ENCODE peak calls at places on chromosomes 13 and 19, in nine cellular contexts. Z is heart left ventricle, P is uterus, U is OCI-LY7, O is heart right ventricle, X is suprapubic skin, M is MM.1S, N is A549, J is sigmoid colon. H is an unnamed sample.

GRCh38 chr19:36008336-36008978 is at the start of gene SYNE4:
- DNase-seq in Z (no peak), P (no peak), U (no peak), O (no peak), X (no peak), M (no peak), N (peak; percentile 36), J (peak; percentile 72), H (no peak)

GRCh38 chr13:44231786-44232516 is 141.7 kb upstream of the SERP2 start:
- DNase-seq in Z (no peak), P (peak; percentile 69), U (no peak), O (peak; percentile 27), X (peak; percentile 74), M (no peak), N (peak; percentile 96), J (peak; percentile 82), H (no peak)

GRCh38 chr19:31064486-31064885 is 284.8 kb downstream of the TSHZ3 start:
- DNase-seq in Z (no peak), P (no peak), U (no peak), O (no peak), X (no peak), M (no peak), N (no peak), J (no peak), H (no peak)

GRCh38 chr19:46287585-46287984 is 9.3 kb upstream of the HIF3A start:
- DNase-seq in Z (no peak), P (no peak), U (no peak), O (no peak), X (no peak), M (no peak), N (peak; percentile 52), J (no peak), H (no peak)

GRCh38 chr19:2798733-2799132 is 13.4 kb downstream of the THOP1 start:
- DNase-seq in Z (peak; percentile 69), P (no peak), U (no peak), O (peak; percentile 70), X (no peak), M (no peak), N (no peak), J (no peak), H (no peak)

GRCh38 chr13:21051675-21052074 is 9.7 kb downstream of the LATS2 start:
- DNase-seq in Z (no peak), P (no peak), U (no peak), O (no peak), X (no peak), M (no peak), N (no peak), J (no peak), H (no peak)

GRCh38 chr19:50203281-50204080 is at the start of gene MYH14:
- DNase-seq in Z (peak; percentile 87), P (peak; percentile 30), U (no peak), O (peak; percentile 85), X (peak; percentile 80), M (no peak), N (peak; percentile 95), J (peak; percentile 81), H (no peak)

GRCh38 chr13:28530729-28531194 is 35.8 kb upstream of the FLT1 start:
- DNase-seq in Z (no peak), P (no peak), U (no peak), O (no peak), X (no peak), M (no peak), N (no peak), J (no peak), H (no peak)

GRCh38 chr19:54164369-54165068 is 5.0 kb upstream of the LENG1 start:
- DNase-seq in Z (no peak), P (no peak), U (no peak), O (peak; percentile 84), X (no peak), M (no peak), N (peak; percentile 92), J (peak; percentile 85), H (peak; percentile 65)

GRCh38 chr19:50214699-50215543 is 11.5 kb downstream of the MYH14 start:
- DNase-seq in Z (no peak), P (no peak), U (no peak), O (no peak), X (peak; percentile 80), M (no peak), N (no peak), J (no peak), H (no peak)

DNA sequence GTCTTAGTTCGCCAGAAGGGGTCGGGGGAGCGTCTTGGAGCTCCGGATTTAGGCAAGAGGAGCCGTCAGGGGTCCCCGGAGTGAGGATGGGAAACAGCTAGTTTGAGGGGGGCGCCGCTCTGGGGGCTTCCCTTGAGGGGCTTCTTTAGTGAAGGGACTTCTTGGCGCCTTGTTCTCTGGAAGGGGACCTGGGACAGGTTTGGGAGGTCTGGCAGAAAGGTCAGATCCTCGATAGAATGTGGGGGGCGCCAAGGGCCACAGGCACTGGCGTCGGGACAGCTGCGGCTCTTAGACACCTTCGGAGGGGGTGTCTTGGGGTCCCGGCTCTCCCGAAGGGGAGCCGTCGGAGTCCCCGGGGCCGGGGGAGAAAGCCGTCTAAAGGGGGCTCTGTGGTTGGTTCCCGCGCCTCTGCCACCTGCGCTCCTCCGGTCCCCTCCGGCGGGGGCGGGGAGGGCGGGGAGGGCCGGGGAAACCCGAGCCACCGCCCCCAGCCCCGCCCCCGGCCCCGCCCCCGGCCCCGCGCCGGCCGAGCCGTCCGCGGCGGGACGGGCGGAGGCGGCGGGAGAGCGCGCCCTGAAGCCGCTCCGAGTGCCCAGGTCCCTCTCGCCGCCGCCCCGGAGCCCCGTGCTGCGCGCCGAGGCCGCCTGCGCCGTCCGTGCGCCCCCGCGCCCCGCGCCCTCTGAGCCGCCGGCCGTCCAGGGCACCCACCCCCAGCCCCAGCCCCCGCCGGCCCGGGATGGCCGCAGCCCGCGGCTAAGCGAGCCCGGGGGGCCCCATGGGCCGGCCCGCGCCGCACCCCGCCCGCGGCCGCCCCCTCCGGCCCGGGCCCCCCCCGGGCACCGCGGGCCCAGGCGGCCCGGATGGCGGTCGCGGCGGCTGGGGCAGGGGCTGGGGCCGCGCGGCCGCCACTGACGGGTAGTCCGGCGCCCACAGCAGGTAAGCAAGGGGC is at the start of gene NRTN:
- DNase-seq in Z (no peak), P (no peak), U (peak; percentile 67), O (no peak), X (no peak), M (peak; percentile 55), N (no peak), J (peak; percentile 71), H (peak; percentile 46)
- H3K4me3 ChIP-seq in Z (peak within 1 kb of the TSS; percentile 42), P (no peak within 1 kb of the TSS), U (peak within 1 kb of the TSS; percentile 55), O (peak within 1 kb of the TSS; percentile 48), X (peak within 1 kb of the TSS; percentile 36), M (peak within 1 kb of the TSS; percentile 60), N (peak within 1 kb of the TSS; percentile 43), J (peak within 1 kb of the TSS; percentile 55), H (peak within 1 kb of the TSS; percentile 75)

GRCh38 chr13:105969761-105970160 is 565.7 kb downstream of the EFNB2 start:
- DNase-seq in Z (no peak), P (no peak), U (no peak), O (no peak), X (no peak), M (no peak), N (peak; percentile 61), J (no peak), H (no peak)

GRCh38 chr13:105972306-105972721 is 563.1 kb downstream of the EFNB2 start:
- DNase-seq in Z (no peak), P (no peak), U (no peak), O (no peak), X (no peak), M (no peak), N (no peak), J (no peak), H (no peak)

GRCh38 chr13:105972811-105973590 is 562.5 kb downstream of the EFNB2 start:
- DNase-seq in Z (no peak), P (no peak), U (no peak), O (no peak), X (no peak), M (no peak), N (no peak), J (no peak), H (no peak)

GRCh38 chr13:105971312-105971711 is 564.1 kb downstream of the EFNB2 start:
- DNase-seq in Z (no peak), P (no peak), U (no peak), O (no peak), X (no peak), M (no peak), N (no peak), J (no peak), H (no peak)

DNA sequence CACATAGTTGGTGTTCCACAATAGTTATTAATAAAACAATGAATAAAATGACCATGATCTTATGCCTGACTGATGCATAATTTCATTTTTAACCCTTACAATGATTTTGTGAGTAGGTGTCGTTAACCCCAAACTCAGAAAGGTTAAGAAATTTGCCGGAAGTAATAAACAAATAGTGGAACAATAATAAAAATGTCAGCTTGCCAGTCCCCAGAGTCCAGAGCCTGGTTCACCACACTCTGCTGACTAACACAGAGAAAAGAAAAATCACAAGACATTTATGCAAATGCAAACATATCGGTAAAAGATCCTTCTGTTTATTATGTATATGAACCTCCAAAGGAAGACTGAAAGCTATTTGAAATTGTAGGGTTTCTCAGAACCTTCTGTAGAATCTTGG is 563.7 kb downstream of the EFNB2 start:
- DNase-seq in Z (no peak), P (no peak), U (no peak), O (no peak), X (no peak), M (no peak), N (no peak), J (no peak), H (no peak)
- H3K9me3 ChIP-seq in Z (no peaks in the 10 kb centered on the region), P (no peaks in the 10 kb centered on the region), U (no peaks in the 10 kb centered on the region), O (no peaks in the 10 kb centered on the region), X (no peaks in the 10 kb centered on the region), M (no peaks in the 10 kb centered on the region), N (no peaks in the 10 kb centered on the region), J (no peaks in the 10 kb centered on the region), H (no peaks in the 10 kb centered on the region)

DNA sequence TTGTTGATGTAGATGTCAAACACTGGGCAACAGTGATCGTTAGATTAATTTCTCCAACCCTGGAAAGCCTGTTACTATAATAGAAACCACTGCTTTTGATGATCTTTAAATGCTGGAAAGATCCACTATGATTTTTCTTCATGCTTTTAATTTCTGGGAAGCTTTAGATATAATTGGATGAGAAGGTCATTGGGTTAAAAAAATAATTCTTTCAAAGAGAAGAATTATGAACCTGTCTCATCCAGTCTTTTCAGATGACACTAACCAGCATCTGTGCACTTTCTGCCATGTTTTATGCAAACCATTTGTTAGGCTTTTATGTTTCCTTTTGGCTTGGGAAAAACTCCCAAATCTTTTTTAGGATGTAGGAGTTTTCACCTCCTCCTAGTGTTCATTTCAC is 49.4 kb downstream of the B3GLCT start:
- DNase-seq in Z (no peak), P (no peak), U (no peak), O (no peak), X (no peak), M (no peak), N (no peak), J (no peak), H (no peak)
- H3K4me1 ChIP-seq in Z (no peaks in the 10 kb centered on the region), P (peaks cover 4% of the 10 kb centered on the region), U (peaks cover 3% of the 10 kb centered on the region), O (no peaks in the 10 kb centered on the region), X (no peaks in the 10 kb centered on the region), M (no peaks in the 10 kb centered on the region), N (no peaks in the 10 kb centered on the region), J (no peaks in the 10 kb centered on the region), H (no peaks in the 10 kb centered on the region)

DNA sequence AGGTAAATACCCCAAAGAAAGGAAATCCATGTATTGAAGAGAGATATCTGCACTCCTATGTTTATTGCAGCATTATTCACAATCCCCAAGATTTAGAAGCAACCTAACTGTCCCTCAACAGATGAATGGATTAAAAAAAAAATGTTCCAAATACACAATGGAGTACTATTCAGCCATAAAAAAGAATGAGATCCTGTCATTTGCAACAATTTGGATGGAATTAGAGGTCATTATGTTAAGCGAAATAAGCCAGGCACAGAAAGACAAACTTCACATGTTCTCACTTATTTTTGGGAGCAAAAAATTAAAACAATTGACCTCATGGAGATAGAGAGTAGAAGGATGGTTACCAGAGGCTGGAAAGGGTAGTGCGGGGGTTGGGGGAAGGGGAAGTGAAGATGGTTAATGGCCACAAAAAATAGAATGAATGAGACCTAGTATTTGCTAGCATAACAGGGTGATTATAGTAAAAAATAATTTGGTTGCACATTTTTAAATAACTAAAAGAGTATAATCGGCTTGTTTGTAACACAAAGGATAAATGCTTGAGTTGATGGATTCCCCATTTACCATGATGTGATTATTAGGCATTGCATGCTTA is 9.7 kb upstream of the ZNF709 start:
- DNase-seq in Z (no peak), P (no peak), U (peak; percentile 27), O (no peak), X (no peak), M (no peak), N (no peak), J (no peak), H (no peak)
- H3K4me3 ChIP-seq in Z (peak overlapping the region; percentile 84), P (no peak overlapping the region), U (peak overlapping the region; percentile 70), O (no peak overlapping the region), X (no peak overlapping the region), M (no peak overlapping the region), N (no peak overlapping the region), J (no peak overlapping the region), H (peak overlapping the region; percentile 89)

H was measured in CD8-positive, alpha-beta memory T cell.